ENCODE peak calls at places on chromosome 4, in ten cellular contexts. E, W, I, P, T, F, S, K, O and R are unnamed samples.
A peak's percentile ranks its signal among the peaks of the same experiment; 100 is the strongest.

GRCh38 chr4:8639777-8640720 is 47.5 kb downstream of the CPZ start:
- DNase-seq in E (no peak), W (no peak), I (no peak), P (no peak), T (no peak), F (peak; percentile 36), S (no peak), K (no peak), O (no peak), R (no peak)

GRCh38 chr4:155007660-155008176 is 200.7 kb upstream of the NPY2R start:
- DNase-seq in E (no peak), W (no peak), I (no peak), P (no peak), T (no peak), F (no peak), S (no peak), K (no peak), O (no peak), R (no peak)

GRCh38 chr4:100098681-100099080 is 91.6 kb downstream of the DDIT4L start:
- DNase-seq in E (no peak), W (no peak), I (no peak), P (no peak), T (no peak), F (no peak), S (no peak), K (no peak), O (no peak), R (no peak)

GRCh38 chr4:1983846-1984405 is 24.8 kb downstream of the NELFA start:
- DNase-seq in E (no peak), W (no peak), I (peak; percentile 2), P (no peak), T (no peak), F (no peak), S (no peak), K (no peak), O (no peak), R (no peak)

GRCh38 chr4:145107126-145107525 is 9.0 kb downstream of the ABCE1 start:
- DNase-seq in E (no peak), W (no peak), I (no peak), P (no peak), T (no peak), F (no peak), S (no peak), K (no peak), O (no peak), R (no peak)

GRCh38 chr4:3313139-3313538 is 20.3 kb downstream of the RGS12 start:
- DNase-seq in E (no peak), W (no peak), I (no peak), P (no peak), T (no peak), F (peak; percentile 13), S (no peak), K (no peak), O (peak; percentile 54), R (no peak)

GRCh38 chr4:20046931-20047677 is 204.6 kb upstream of the SLIT2 start:
- DNase-seq in E (no peak), W (no peak), I (no peak), P (peak; percentile 24), T (no peak), F (no peak), S (no peak), K (peak; percentile 20), O (no peak), R (no peak)

GRCh38 chr4:136471051-136471450 is 1061.2 kb downstream of the PCDH18 start:
- DNase-seq in E (no peak), W (no peak), I (no peak), P (no peak), T (no peak), F (no peak), S (no peak), K (no peak), O (no peak), R (no peak)

GRCh38 chr4:146023334-146023967 is 84.8 kb upstream of the ZNF827 start:
- DNase-seq in E (no peak), W (peak; percentile 83), I (no peak), P (no peak), T (no peak), F (no peak), S (no peak), K (no peak), O (no peak), R (no peak)

GRCh38 chr4:5971077-5971447 is 47.2 kb downstream of the C4orf50 start:
- DNase-seq in E (no peak), W (no peak), I (no peak), P (no peak), T (no peak), F (no peak), S (no peak), K (no peak), O (no peak), R (peak; percentile 37)

GRCh38 chr4:169143335-169143734 is 127.4 kb downstream of the SH3RF1 start:
- DNase-seq in E (no peak), W (no peak), I (peak; percentile 34), P (no peak), T (no peak), F (no peak), S (no peak), K (no peak), O (no peak), R (no peak)

GRCh38 chr4:87079967-87080366 is 140.5 kb downstream of the KLHL8 start:
- DNase-seq in E (no peak), W (no peak), I (no peak), P (no peak), T (no peak), F (no peak), S (no peak), K (no peak), O (no peak), R (no peak)

GRCh38 chr4:87077834-87078585 is 142.4 kb downstream of the KLHL8 start:
- DNase-seq in E (no peak), W (no peak), I (no peak), P (no peak), T (no peak), F (no peak), S (no peak), K (no peak), O (no peak), R (no peak)

GRCh38 chr4:87080462-87080861 is 140.0 kb downstream of the KLHL8 start:
- DNase-seq in E (no peak), W (no peak), I (no peak), P (no peak), T (no peak), F (no peak), S (no peak), K (no peak), O (no peak), R (no peak)

GRCh38 chr4:87076690-87077358 is 142.0 kb downstream of the AFF1 start:
- DNase-seq in E (no peak), W (no peak), I (no peak), P (no peak), T (no peak), F (no peak), S (no peak), K (no peak), O (no peak), R (no peak)

GRCh38 chr4:87078987-87079469 is 141.4 kb downstream of the KLHL8 start:
- DNase-seq in E (peak; percentile 50), W (no peak), I (no peak), P (peak; percentile 88), T (no peak), F (peak; percentile 67), S (peak; percentile 50), K (peak; percentile 61), O (peak; percentile 84), R (no peak)
- H3K4me1 ChIP-seq in E (peaks cover 24% of the 10 kb centered on the region), W (peaks cover 8% of the 10 kb centered on the region), I (peaks cover 84% of the 10 kb centered on the region), P (peaks cover 10% of the 10 kb centered on the region), T (peaks cover 73% of the 10 kb centered on the region), F (peaks cover 89% of the 10 kb centered on the region), S (peaks cover 15% of the 10 kb centered on the region), K (peaks cover 7% of the 10 kb centered on the region), O (no peaks in the 10 kb centered on the region), R (peaks cover 8% of the 10 kb centered on the region)

GRCh38 chr4:164872481-164872880 is 4.5 kb upstream of the APELA start:
- DNase-seq in E (no peak), W (no peak), I (no peak), P (no peak), T (no peak), F (no peak), S (no peak), K (no peak), O (no peak), R (no peak)

GRCh38 chr4:164874791-164875190 is 2.2 kb upstream of the APELA start:
- DNase-seq in E (no peak), W (no peak), I (no peak), P (no peak), T (no peak), F (no peak), S (no peak), K (no peak), O (no peak), R (no peak)

GRCh38 chr4:164871673-164872072 is 5.3 kb upstream of the APELA start:
- DNase-seq in E (no peak), W (no peak), I (no peak), P (no peak), T (no peak), F (no peak), S (no peak), K (no peak), O (no peak), R (no peak)

GRCh38 chr4:164880489-164881262 is 3.7 kb downstream of the APELA start:
- DNase-seq in E (no peak), W (no peak), I (no peak), P (no peak), T (no peak), F (no peak), S (no peak), K (no peak), O (no peak), R (no peak)

GRCh38 chr4:164876680-164877324 is at the start of gene APELA:
- DNase-seq in E (no peak), W (no peak), I (no peak), P (no peak), T (no peak), F (no peak), S (no peak), K (no peak), O (no peak), R (no peak)
- H3K4me3 ChIP-seq in E (no peak within 1 kb of the TSS), W (no peak within 1 kb of the TSS), I (no peak within 1 kb of the TSS), P (no peak within 1 kb of the TSS), T (no peak within 1 kb of the TSS), F (no peak within 1 kb of the TSS), S (no peak within 1 kb of the TSS), K (no peak within 1 kb of the TSS), O (no peak within 1 kb of the TSS), R (peak within 1 kb of the TSS; percentile 24)

GRCh38 chr4:84258905-84259830 is 239.9 kb downstream of the NKX6-1 start:
- DNase-seq in E (no peak), W (peak; percentile 51), I (peak; percentile 12), P (peak; percentile 32), T (no peak), F (no peak), S (no peak), K (peak; percentile 14), O (no peak), R (no peak)
- TF ChIP-seq CTCF in E (no peak), W (peak; percentile 86), I (peak; percentile 18), P (peak; percentile 74), T (peak; percentile 58), F (no peak), S (no peak), K (peak; percentile 78), O (no peak), R (peak; percentile 39)

DNA sequence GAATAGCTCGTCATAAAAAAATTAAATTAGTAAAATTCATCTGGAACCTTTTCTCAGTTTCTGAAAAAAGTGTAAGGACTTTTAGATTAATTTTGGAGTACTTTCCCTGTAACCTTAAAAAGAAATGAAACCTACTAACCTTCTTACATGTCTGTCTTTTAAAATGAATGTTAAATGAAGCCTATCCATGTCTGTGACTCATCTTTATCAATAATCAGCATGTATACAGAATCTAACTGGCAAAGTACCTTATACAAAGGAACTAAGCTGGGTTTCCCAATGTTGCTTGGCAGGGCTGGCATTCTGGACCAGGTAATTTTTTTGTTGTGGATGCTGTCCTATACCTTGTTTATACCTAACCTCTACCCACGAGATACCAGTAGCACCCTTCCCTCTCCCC is 13.6 kb downstream of the FBXW7 start:
- DNase-seq in E (no peak), W (no peak), I (no peak), P (no peak), T (no peak), F (no peak), S (no peak), K (no peak), O (no peak), R (no peak)
- H3K4me1 ChIP-seq in E (no peaks in the 10 kb centered on the region), W (no peaks in the 10 kb centered on the region), I (no peaks in the 10 kb centered on the region), P (no peaks in the 10 kb centered on the region), T (no peaks in the 10 kb centered on the region), F (no peaks in the 10 kb centered on the region), S (no peaks in the 10 kb centered on the region), K (no peaks in the 10 kb centered on the region), O (no peaks in the 10 kb centered on the region), R (no peaks in the 10 kb centered on the region)